ENCODE peak calls at places on chromosomes 3 and 15, in eight cellular contexts. B is uterus; D is IMR-90; A is activated naive CD8-positive, alpha-beta T cell treated with anti-CD3 and anti-CD28 coated beads for 36 hours; F is bronchial epithelial cell; E is esophagus muscularis mucosa; L is Peyer's patch; U is substantia nigra. Z is an unnamed sample.
A peak's percentile ranks its signal among the peaks of the same experiment; 100 is the strongest.

GRCh38 chr3:124467980-124468902 is 262.0 kb upstream of the UMPS start:
- DNase-seq in F (peak; percentile 31), B (peak; percentile 31), E (no peak), U (no peak), L (peak; percentile 60), A (peak; percentile 27), D (peak; percentile 40), Z (no peak)

GRCh38 chr3:128486692-128487537 is 6.1 kb downstream of the GATA2 start:
- DNase-seq in B (peak; percentile 51), U (no peak), E (no peak), F (no peak), A (peak; percentile 35), L (no peak), D (peak; percentile 41), Z (no peak)

GRCh38 chr3:141272906-141273662 is 41.5 kb downstream of the PXYLP1 start:
- DNase-seq in L (no peak), E (no peak), U (no peak), B (no peak), A (no peak), D (peak; percentile 74), F (no peak), Z (no peak)

GRCh38 chr15:70478251-70478990 is 284.9 kb downstream of the UACA start:
- DNase-seq in E (no peak), U (no peak), L (peak; percentile 46), F (no peak), B (peak; percentile 63), D (no peak), A (no peak), Z (no peak)

GRCh38 chr3:126050626-126051025 is 33.3 kb downstream of the SLC41A3 start:
- DNase-seq in U (no peak), F (no peak), E (no peak), L (no peak), B (no peak), A (no peak), D (no peak), Z (no peak)

GRCh38 chr3:189363856-189364255 is 192.1 kb downstream of the TPRG1 start:
- DNase-seq in D (no peak), A (no peak), L (no peak), F (no peak), B (no peak), U (no peak), E (no peak), Z (no peak)

GRCh38 chr3:127792664-127793292 is 29.5 kb downstream of the MGLL start:
- DNase-seq in A (no peak), F (peak; percentile 79), D (peak; percentile 98), E (no peak), L (no peak), B (peak; percentile 40), U (no peak), Z (peak; percentile 87)

GRCh38 chr15:37260255-37260654 is 159.9 kb upstream of the MEIS2 start:
- DNase-seq in L (no peak), A (no peak), E (no peak), D (no peak), F (no peak), U (no peak), B (no peak), Z (no peak)

GRCh38 chr15:62545392-62546227 is 380.5 kb upstream of the C2CD4B start:
- DNase-seq in F (peak; percentile 7), L (no peak), A (no peak), D (peak; percentile 42), B (peak; percentile 40), U (peak; percentile 23), E (no peak), Z (no peak)

GRCh38 chr15:59437777-59438574 is at the start of gene FAM81A:
- DNase-seq in D (peak; percentile 47), B (peak; percentile 84), A (peak; percentile 70), F (peak; percentile 28), L (peak; percentile 75), E (peak; percentile 93), U (peak; percentile 57), Z (no peak)

GRCh38 chr15:48800811-48801460 is 9.9 kb downstream of the CEP152 start:
- DNase-seq in D (peak; percentile 43), A (no peak), F (peak; percentile 55), L (no peak), B (no peak), E (no peak), U (no peak), Z (no peak)

GRCh38 chr3:111616417-111617105 is 21.4 kb upstream of the ZBED2 start:
- DNase-seq in F (peak; percentile 44), E (no peak), D (peak; percentile 18), U (no peak), L (peak; percentile 45), B (no peak), A (peak; percentile 63), Z (no peak)

GRCh38 chr3:48039487-48040190 is 23.4 kb upstream of the MAP4 start:
- DNase-seq in D (peak; percentile 84), A (no peak), L (no peak), B (no peak), F (peak; percentile 35), U (no peak), E (no peak), Z (no peak)

GRCh38 chr3:8156138-8156537 is 345.5 kb upstream of the LMCD1 start:
- DNase-seq in D (no peak), E (no peak), L (no peak), U (no peak), F (no peak), B (no peak), A (no peak), Z (no peak)

Z was measured in AG09309.